ENCODE peak calls at places on chromosomes 4 and X, in seven cellular contexts. T, Y, B, O, J, M and Q are unnamed samples.

GRCh38 chrX:152904151-152905080 is 6.5 kb downstream of the ZNF185 start:
- DNase-seq in M (no peak), T (peak), J (no peak), O (peak), B (peak), Y (peak), Q (peak)

GRCh38 chrX:19576742-19577141 is 61.4 kb upstream of the MAP3K15 start:
- DNase-seq in J (no peak), T (no peak), B (no peak), M (no peak), O (no peak), Y (no peak), Q (no peak)

GRCh38 chrX:150704030-150704613 is 10.9 kb downstream of the MTMR1 start:
- DNase-seq in O (peak), B (no peak), J (no peak), Y (peak), M (no peak), T (no peak), Q (no peak)

GRCh38 chrX:19867411-19867732 is 20.0 kb downstream of the SH3KBP1 start:
- DNase-seq in O (no peak), T (no peak), M (no peak), J (no peak), Y (no peak), B (no peak), Q (no peak)

GRCh38 chrX:119690921-119691716 is 1.8 kb downstream of the SEPTIN6 start:
- DNase-seq in T (no peak), B (peak), J (no peak), M (no peak), O (no peak), Y (no peak), Q (no peak)

GRCh38 chrX:108494416-108495095 is 54.9 kb downstream of the COL4A5 start:
- DNase-seq in J (no peak), M (no peak), Y (no peak), T (no peak), B (no peak), O (no peak), Q (no peak)

GRCh38 chrX:94204524-94204923 is 530.5 kb downstream of the FAM133A start:
- DNase-seq in T (no peak), J (no peak), B (peak), Y (no peak), O (no peak), M (no peak), Q (no peak)

GRCh38 chrX:78321809-78322208 is 5.6 kb downstream of the CYSLTR1 start:
- DNase-seq in O (no peak), M (no peak), Y (peak), T (peak), B (peak), J (no peak), Q (peak)

GRCh38 chrX:114611018-114611619 is 27.2 kb downstream of the HTR2C start:
- DNase-seq in Y (peak), J (no peak), O (peak), T (peak), B (peak), M (peak), Q (no peak)

GRCh38 chr4:103429283-103429682 is 231.1 kb upstream of the CENPE start:
- DNase-seq in T (no peak), M (peak), B (peak), O (no peak), J (no peak), Y (no peak), Q (no peak)

GRCh38 chrX:19303216-19303880 is 40.4 kb upstream of the PDHA1 start:
- DNase-seq in T (peak), Y (no peak), J (no peak), O (no peak), B (no peak), M (no peak), Q (peak)

GRCh38 chr4:173231916-173232315 is 63.3 kb downstream of the GALNT7 start:
- DNase-seq in B (peak), J (no peak), M (no peak), Y (no peak), O (peak), T (no peak), Q (no peak)

GRCh38 chr4:133147365-133147821 is 1.7 kb upstream of the PCDH10 start:
- DNase-seq in B (no peak), M (no peak), T (no peak), O (peak), J (no peak), Y (no peak), Q (no peak)

GRCh38 chrX:107323786-107324492 is 117.5 kb downstream of the DNAAF6 start:
- DNase-seq in B (no peak), O (no peak), T (no peak), J (no peak), Y (no peak), M (no peak), Q (no peak)

GRCh38 chr4:160316036-160316435 is 1213.2 kb downstream of the RAPGEF2 start:
- DNase-seq in Y (no peak), T (no peak), J (no peak), M (no peak), B (no peak), O (no peak), Q (no peak)

GRCh38 chr4:138728566-138728965 is 287.0 kb upstream of the NOCT start:
- DNase-seq in J (no peak), O (no peak), M (no peak), T (no peak), B (no peak), Y (no peak), Q (no peak)

DNA sequence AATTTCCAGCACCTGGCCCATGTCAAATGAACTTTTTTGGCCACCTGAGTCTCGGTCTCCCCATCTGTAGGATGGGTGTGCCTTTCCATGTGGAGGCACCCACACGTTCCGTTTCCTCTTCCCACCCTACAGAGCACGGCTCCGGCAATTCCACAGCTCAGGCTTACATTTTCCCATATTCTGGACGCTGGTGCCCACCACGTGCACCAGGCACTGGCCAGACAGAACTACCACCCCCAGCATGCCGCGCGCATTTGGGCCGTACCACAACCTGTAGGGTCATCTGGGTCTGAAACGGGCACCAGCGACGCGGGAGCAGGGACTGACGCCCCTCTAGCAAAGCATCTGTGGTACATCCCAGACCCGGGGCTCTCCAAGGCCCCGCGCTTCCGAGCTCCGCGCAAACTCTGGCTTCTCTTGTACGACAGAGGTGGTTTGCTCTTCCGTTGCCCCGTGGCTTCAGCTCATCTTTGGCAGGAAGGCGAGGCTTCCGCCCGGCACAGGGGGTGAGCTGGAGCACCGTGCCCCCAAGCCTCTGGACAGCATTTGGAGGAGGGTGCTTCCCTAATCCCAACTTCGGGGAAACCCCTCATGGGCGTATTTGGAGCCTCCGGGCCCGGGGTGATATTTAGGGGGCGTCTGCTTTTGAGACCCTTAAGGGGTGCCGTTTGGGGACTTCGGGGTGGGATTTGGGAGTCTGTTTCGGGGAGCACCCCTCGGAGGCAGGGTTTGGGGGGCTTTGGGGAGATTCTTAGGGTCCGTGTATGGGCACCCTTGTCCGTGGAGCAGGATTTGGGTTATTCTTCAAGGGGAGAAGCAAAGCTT is 3.0 kb upstream of the UBA1 start:
- DNase-seq in Y (peak), T (peak), B (peak), J (peak), O (peak), M (peak), Q (peak)
- TF ChIP-seq POLR2A in Y (no peak), T (no peak), B (peak), J (no peak), O (peak), M (peak), Q (peak)

GRCh38 chr4:81021526-81021944 is 9.0 kb upstream of the BMP3 start:
- DNase-seq in Y (peak), T (no peak), J (no peak), B (no peak), M (no peak), O (no peak), Q (no peak)
- H3K4me3 ChIP-seq in Y (no peak), T (no peak), J (no peak), B (no peak), M (no peak), O (no peak), Q (no peak)

GRCh38 chrX:64389489-64389888 is 5.8 kb downstream of the MTMR8 start:
- DNase-seq in T (no peak), O (no peak), B (no peak), M (no peak), J (no peak), Y (no peak), Q (no peak)

GRCh38 chrX:64394059-64394873 is 986 bp downstream of the MTMR8 start:
- DNase-seq in T (no peak), Y (no peak), J (no peak), O (no peak), B (peak), M (no peak), Q (no peak)

GRCh38 chrX:64395568-64395929 is 297 bp upstream of the MTMR8 start:
- DNase-seq in M (no peak), O (no peak), Y (no peak), B (no peak), J (no peak), T (no peak), Q (no peak)

GRCh38 chrX:64398088-64398487 is 2.8 kb upstream of the MTMR8 start:
- DNase-seq in T (no peak), B (no peak), Y (no peak), J (no peak), O (no peak), M (no peak), Q (no peak)

GRCh38 chrX:64394874-64395567 is at the start of gene MTMR8:
- DNase-seq in Y (peak), B (peak), M (peak), J (peak), T (peak), O (peak), Q (peak)
- TF ChIP-seq POLR2A in Y (no peak), B (no peak), M (no peak), J (no peak), T (no peak), O (no peak), Q (no peak)

GRCh38 chrX:130834149-130834548 is 68.9 kb downstream of the ENOX2 start:
- DNase-seq in O (peak), T (no peak), B (peak), M (no peak), Y (no peak), J (no peak), Q (no peak)
- H3K4me3 ChIP-seq in O (no peak), T (no peak), B (peak), M (no peak), Y (no peak), J (no peak), Q (no peak)

DNA sequence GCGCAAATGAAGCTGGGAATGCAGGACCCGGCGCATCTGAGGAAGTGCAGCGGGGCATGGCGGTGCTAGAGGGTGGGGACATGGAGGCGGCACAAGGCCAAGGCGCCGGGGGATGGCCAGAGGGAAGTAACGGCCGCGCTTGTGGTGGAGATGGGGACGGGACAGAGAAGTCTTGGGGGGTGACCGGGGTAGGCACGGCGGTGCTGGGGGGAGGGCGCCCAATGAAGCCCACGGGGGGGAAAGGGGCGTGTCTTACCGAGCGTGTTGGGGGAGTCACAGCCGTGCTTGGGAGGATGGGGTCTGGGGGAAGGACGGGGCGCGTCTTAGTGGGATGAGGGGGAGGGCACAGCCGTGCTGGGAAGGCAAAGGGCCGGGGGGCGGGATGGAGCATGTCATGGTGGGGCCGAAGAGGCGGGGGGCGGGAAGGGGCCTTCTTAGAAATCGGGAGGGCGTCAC is 984 bp downstream of the ARSD start:
- DNase-seq in T (no peak), B (no peak), O (peak), J (peak), M (no peak), Y (peak), Q (peak)
- TF ChIP-seq POLR2A in T (no peak), B (no peak), O (no peak), J (no peak), M (no peak), Y (no peak), Q (no peak)

GRCh38 chrX:14934423-14934822 is 61.2 kb downstream of the MOSPD2 start:
- DNase-seq in J (no peak), O (no peak), T (no peak), B (no peak), M (no peak), Y (no peak), Q (no peak)
- H3K4me3 ChIP-seq in J (no peak), O (no peak), T (no peak), B (no peak), M (no peak), Y (no peak), Q (no peak)